ENCODE peak calls at places on chromosome 7, in seven cellular contexts. E, O, S, F, W, Y and C are unnamed samples.

GRCh38 chr7:19939746-19940145 is 166.3 kb upstream of the TMEM196 start:
- DNase-seq in E (no peak), O (no peak), S (no peak), F (no peak), W (peak), Y (no peak), C (no peak)

GRCh38 chr7:157002819-157003421 is 7.5 kb downstream of the MNX1 start:
- DNase-seq in E (no peak), O (peak), S (no peak), F (no peak), W (no peak), Y (no peak), C (no peak)

GRCh38 chr7:1888425-1888824 is 218.3 kb downstream of the ELFN1 start:
- DNase-seq in E (no peak), O (no peak), S (no peak), F (no peak), W (no peak), Y (no peak), C (peak)

GRCh38 chr7:110595694-110596093 is 495.2 kb upstream of the LRRN3 start:
- DNase-seq in E (no peak), O (no peak), S (no peak), F (no peak), W (no peak), Y (no peak), C (no peak)

GRCh38 chr7:14682910-14683465 is 219.6 kb downstream of the DGKB start:
- DNase-seq in E (no peak), O (no peak), S (no peak), F (no peak), W (no peak), Y (no peak), C (no peak)

GRCh38 chr7:11133436-11133959 is 159.8 kb downstream of the PHF14 start:
- DNase-seq in E (no peak), O (peak), S (no peak), F (no peak), W (no peak), Y (no peak), C (no peak)

GRCh38 chr7:28732037-28732869 is 225.9 kb downstream of the TRIL start:
- DNase-seq in E (no peak), O (no peak), S (no peak), F (no peak), W (no peak), Y (no peak), C (peak)

GRCh38 chr7:131487217-131487616 is 69.2 kb downstream of the PODXL start:
- DNase-seq in E (no peak), O (no peak), S (no peak), F (no peak), W (no peak), Y (no peak), C (no peak)

GRCh38 chr7:127912901-127913300 is 118.3 kb downstream of the LRRC4 start:
- DNase-seq in E (no peak), O (peak), S (no peak), F (no peak), W (no peak), Y (no peak), C (no peak)

GRCh38 chr7:149310113-149310836 is 48.3 kb downstream of the ZNF783 start:
- DNase-seq in E (no peak), O (peak), S (no peak), F (peak), W (peak), Y (no peak), C (no peak)

GRCh38 chr7:28853150-28853549 is 105.0 kb downstream of the TRIL start:
- DNase-seq in E (no peak), O (no peak), S (no peak), F (no peak), W (no peak), Y (no peak), C (no peak)

GRCh38 chr7:24503511-24503910 is 69.7 kb upstream of the PALS2 start:
- DNase-seq in E (no peak), O (no peak), S (no peak), F (no peak), W (no peak), Y (no peak), C (no peak)

GRCh38 chr7:131285558-131285957 is 42.1 kb upstream of the MKLN1 start:
- DNase-seq in E (no peak), O (no peak), S (no peak), F (no peak), W (no peak), Y (peak), C (peak)

GRCh38 chr7:64192775-64193174 is 14.2 kb upstream of the ZNF735 start:
- DNase-seq in E (no peak), O (no peak), S (no peak), F (no peak), W (no peak), Y (no peak), C (peak)

GRCh38 chr7:27295236-27295635 is 52.6 kb downstream of the EVX1 start:
- DNase-seq in E (no peak), O (no peak), S (no peak), F (no peak), W (no peak), Y (no peak), C (no peak)

GRCh38 chr7:65269150-65269856 is 104.4 kb upstream of the ZNF92 start:
- DNase-seq in E (no peak), O (no peak), S (no peak), F (peak), W (peak), Y (no peak), C (peak)

GRCh38 chr7:28700790-28701203 is 257.3 kb downstream of the TRIL start:
- DNase-seq in E (no peak), O (no peak), S (no peak), F (no peak), W (no peak), Y (no peak), C (no peak)

GRCh38 chr7:148720472-148720871 is 21.8 kb downstream of the CUL1 start:
- DNase-seq in E (no peak), O (no peak), S (no peak), F (no peak), W (no peak), Y (no peak), C (no peak)

GRCh38 chr7:50649259-50649885 is 84.2 kb upstream of the DDC start:
- DNase-seq in E (no peak), O (no peak), S (no peak), F (no peak), W (no peak), Y (no peak), C (no peak)

GRCh38 chr7:113805976-113806375 is 112.8 kb downstream of the PPP1R3A start:
- DNase-seq in E (no peak), O (no peak), S (no peak), F (no peak), W (no peak), Y (no peak), C (no peak)

GRCh38 chr7:116692599-116693308 is 20.8 kb downstream of the MET start:
- DNase-seq in E (no peak), O (peak), S (no peak), F (no peak), W (peak), Y (no peak), C (no peak)

GRCh38 chr7:50356212-50356944 is 51.9 kb downstream of the IKZF1 start:
- DNase-seq in E (no peak), O (no peak), S (no peak), F (no peak), W (no peak), Y (peak), C (peak)

GRCh38 chr7:142353147-142354058 is 95.5 kb upstream of the PRSS58 start:
- DNase-seq in E (no peak), O (no peak), S (no peak), F (no peak), W (no peak), Y (no peak), C (no peak)

GRCh38 chr7:48161407-48162125 is 9.7 kb upstream of the ABCA13 start:
- DNase-seq in E (no peak), O (no peak), S (no peak), F (no peak), W (no peak), Y (no peak), C (no peak)

GRCh38 chr7:107064255-107064654 is 19.8 kb downstream of the PRKAR2B start:
- DNase-seq in E (no peak), O (no peak), S (no peak), F (peak), W (no peak), Y (no peak), C (no peak)

GRCh38 chr7:116525298-116525912 is 569 bp downstream of the CAV1 start:
- DNase-seq in E (no peak), O (peak), S (no peak), F (no peak), W (peak), Y (peak), C (peak)

GRCh38 chr7:133858311-133858710 is 268.8 kb upstream of the LRGUK start:
- DNase-seq in E (no peak), O (no peak), S (no peak), F (no peak), W (peak), Y (no peak), C (no peak)

GRCh38 chr7:102992820-102993531 is 80.2 kb downstream of the LRRC17 start:
- DNase-seq in E (no peak), O (peak), S (no peak), F (no peak), W (peak), Y (no peak), C (no peak)

GRCh38 chr7:45176886-45177731 is 19.5 kb downstream of the RAMP3 start:
- DNase-seq in E (no peak), O (no peak), S (no peak), F (no peak), W (no peak), Y (no peak), C (peak)

GRCh38 chr7:139855498-139856270 is 26.6 kb downstream of the TBXAS1 start:
- DNase-seq in E (no peak), O (peak), S (no peak), F (peak), W (no peak), Y (no peak), C (no peak)

GRCh38 chr7:13879994-13880686 is 109.3 kb downstream of the ETV1 start:
- DNase-seq in E (no peak), O (no peak), S (no peak), F (no peak), W (peak), Y (no peak), C (no peak)

GRCh38 chr7:36306722-36307121 is 82.9 kb upstream of the ANLN start:
- DNase-seq in E (no peak), O (no peak), S (no peak), F (no peak), W (no peak), Y (no peak), C (no peak)

GRCh38 chr7:158431941-158432347 is 155.7 kb downstream of the PTPRN2 start:
- DNase-seq in E (peak), O (peak), S (no peak), F (no peak), W (peak), Y (peak), C (peak)

GRCh38 chr7:28093617-28094232 is 86.9 kb downstream of the JAZF1 start:
- DNase-seq in E (peak), O (no peak), S (no peak), F (peak), W (peak), Y (peak), C (peak)

GRCh38 chr7:32500922-32501341 is 5.6 kb downstream of the AVL9 start:
- DNase-seq in E (no peak), O (no peak), S (no peak), F (no peak), W (peak), Y (no peak), C (no peak)

GRCh38 chr7:24129597-24129996 is 154.4 kb upstream of the NPY start:
- DNase-seq in E (no peak), O (no peak), S (no peak), F (no peak), W (peak), Y (no peak), C (no peak)

GRCh38 chr7:22651036-22651435 is 76.0 kb upstream of the IL6 start:
- DNase-seq in E (no peak), O (no peak), S (no peak), F (no peak), W (no peak), Y (no peak), C (no peak)
- H3K27ac ChIP-seq in E (no peak), O (no peak), S (no peak), F (no peak), W (peak), Y (no peak), C (no peak)

DNA sequence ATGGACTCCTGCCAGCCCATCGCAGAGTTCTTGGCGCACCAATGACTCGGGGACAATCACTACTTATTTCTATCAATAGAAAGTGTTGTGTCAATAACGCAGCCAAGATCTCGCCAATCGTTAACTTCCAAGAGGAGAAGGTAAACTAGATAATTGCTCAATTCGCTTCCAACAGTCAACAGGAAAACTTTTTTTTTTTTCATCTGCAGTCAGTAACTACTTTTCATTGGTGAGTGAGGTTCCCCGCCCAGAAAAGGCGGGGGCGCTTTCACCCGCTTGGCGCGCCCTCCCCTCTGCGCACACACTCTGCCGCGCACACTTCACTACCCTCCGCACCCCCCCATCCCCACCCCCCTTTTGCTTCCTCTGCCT is at the start of gene FEZF1:
- DNase-seq in E (no peak), O (no peak), S (no peak), F (no peak), W (no peak), Y (no peak), C (no peak)
- H3K4me3 ChIP-seq in E (no peak), O (peak), S (no peak), F (no peak), W (no peak), Y (peak), C (peak)

GRCh38 chr7:6443372-6443941 is 4.3 kb downstream of the DAGLB start:
- DNase-seq in E (no peak), O (no peak), S (no peak), F (no peak), W (peak), Y (no peak), C (no peak)
- H3K27ac ChIP-seq in E (peak), O (no peak), S (no peak), F (no peak), W (peak), Y (peak), C (no peak)

DNA sequence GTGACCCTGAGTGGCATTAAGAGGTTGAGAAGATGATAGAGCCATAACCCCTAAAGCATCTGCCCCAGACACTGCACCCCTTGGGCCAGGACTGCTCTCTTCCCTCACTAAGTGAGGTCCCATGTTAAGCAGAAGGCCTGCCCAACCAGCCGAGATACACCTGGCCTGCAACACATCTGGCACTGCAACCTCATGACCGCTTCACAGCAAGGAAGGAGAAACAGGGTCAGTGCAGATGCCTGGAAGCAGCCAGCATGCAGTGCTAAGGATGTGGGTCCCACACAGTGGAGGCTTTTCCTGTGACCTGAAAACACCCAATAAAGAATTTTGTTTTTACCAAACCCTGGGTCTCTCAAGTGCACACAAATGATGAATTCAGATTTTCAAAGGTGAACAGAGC is 7.4 kb downstream of the NOD1 start:
- DNase-seq in E (no peak), O (no peak), S (no peak), F (peak), W (no peak), Y (no peak), C (peak)
- H3K4me3 ChIP-seq in E (no peak), O (no peak), S (no peak), F (no peak), W (no peak), Y (no peak), C (no peak)